ENCODE peak calls at places on chromosomes 1 and 21, in ten cellular contexts. E, V, F, R, A, K, X, H, C and O are unnamed samples. For H3K36me3, the result is how much of the 10 kb centered on the place peaks cover.

GRCh38 chr21:33670076-33670475 is 27.8 kb downstream of the ITSN1 start:
- DNase-seq in A (no peak), V (no peak), R (no peak), K (no peak), C (no peak), H (no peak), X (no peak), F (no peak), E (peak), O (no peak)

GRCh38 chr21:34603002-34603709 is 11.8 kb downstream of the RCAN1 start:
- DNase-seq in R (peak), X (peak), V (peak), A (peak), H (peak), K (peak), C (peak), F (peak), E (peak), O (peak)

GRCh38 chr1:172628416-172628815 is 30.5 kb upstream of the FASLG start:
- DNase-seq in A (no peak), E (no peak), K (peak), C (no peak), X (no peak), R (no peak), H (no peak), V (peak), F (no peak), O (no peak)

GRCh38 chr1:85322655-85323054 is 46.2 kb upstream of the BCL10 start:
- DNase-seq in F (no peak), A (no peak), R (no peak), E (peak), X (no peak), K (peak), C (no peak), H (no peak), V (peak), O (no peak)

GRCh38 chr1:238606896-238607295 is 716.2 kb upstream of the ZP4 start:
- DNase-seq in C (no peak), K (peak), A (no peak), H (no peak), V (peak), X (no peak), F (no peak), E (peak), R (no peak), O (no peak)

GRCh38 chr1:242065813-242066212 is 66.9 kb upstream of the MAP1LC3C start:
- DNase-seq in E (no peak), R (no peak), F (no peak), K (no peak), H (no peak), V (no peak), A (no peak), X (no peak), C (no peak), O (no peak)

GRCh38 chr1:225474986-225475820 is 47.4 kb upstream of the LBR start:
- DNase-seq in R (peak), C (peak), F (peak), X (peak), V (peak), K (peak), H (peak), E (peak), A (peak), O (peak)

GRCh38 chr21:44450402-44450801 is 4.9 kb upstream of the LRRC3 start:
- DNase-seq in H (no peak), K (no peak), C (no peak), X (peak), E (no peak), R (no peak), A (no peak), F (no peak), V (no peak), O (no peak)

GRCh38 chr21:14482165-14482564 is 64.0 kb downstream of the SAMSN1 start:
- DNase-seq in A (no peak), R (peak), F (no peak), X (no peak), E (no peak), C (no peak), K (no peak), V (no peak), H (no peak), O (no peak)

GRCh38 chr21:27173052-27173451 is 206.2 kb upstream of the ADAMTS5 start:
- DNase-seq in K (no peak), X (no peak), H (no peak), F (no peak), A (no peak), V (no peak), R (no peak), E (no peak), C (no peak), O (no peak)

GRCh38 chr1:19936061-19936750 is 12.8 kb upstream of the PLA2G2E start:
- DNase-seq in C (peak), X (no peak), K (no peak), F (no peak), A (no peak), E (no peak), R (no peak), V (no peak), H (no peak), O (no peak)

GRCh38 chr1:152227310-152227928 is 3.4 kb upstream of the HRNR start:
- DNase-seq in E (peak), K (no peak), R (no peak), F (no peak), H (no peak), A (no peak), C (no peak), X (no peak), V (peak), O (no peak)

GRCh38 chr1:235622933-235623790 is 26.4 kb downstream of the GNG4 start:
- DNase-seq in F (no peak), K (no peak), C (peak), H (no peak), R (no peak), X (no peak), E (no peak), A (no peak), V (no peak), O (no peak)

GRCh38 chr1:173255214-173255813 is 48.2 kb upstream of the TNFSF4 start:
- DNase-seq in E (peak), K (no peak), V (peak), H (peak), F (no peak), R (no peak), C (peak), A (no peak), X (no peak), O (no peak)

GRCh38 chr1:19688041-19688842 is 23.6 kb downstream of the HTR6 start:
- DNase-seq in R (no peak), A (no peak), E (no peak), K (no peak), C (no peak), X (no peak), H (no peak), V (no peak), F (no peak), O (no peak)

GRCh38 chr1:147600119-147601111 is 59.1 kb downstream of the BCL9 start:
- DNase-seq in R (no peak), H (no peak), V (peak), F (no peak), A (no peak), C (peak), E (peak), X (no peak), K (peak), O (no peak)

GRCh38 chr1:113058861-113059441 is 14.0 kb upstream of the LRIG2 start:
- DNase-seq in E (no peak), C (no peak), A (no peak), V (no peak), H (peak), R (no peak), K (no peak), X (no peak), F (no peak), O (no peak)

GRCh38 chr1:77434972-77435371 is 153.2 kb downstream of the AK5 start:
- DNase-seq in X (no peak), F (no peak), A (no peak), R (no peak), V (no peak), K (no peak), H (no peak), E (no peak), C (no peak), O (no peak)

GRCh38 chr21:42913461-42913860 is 12.0 kb downstream of the ERVH48-1 start:
- DNase-seq in H (no peak), V (no peak), E (no peak), X (no peak), F (no peak), R (no peak), K (no peak), A (no peak), C (no peak), O (no peak)

GRCh38 chr1:38071530-38072266 is 25.1 kb upstream of the POU3F1 start:
- DNase-seq in A (no peak), E (peak), X (no peak), V (peak), R (no peak), C (peak), F (no peak), H (no peak), K (peak), O (no peak)

GRCh38 chr1:84117868-84118267 is 26.2 kb upstream of the PRKACB start:
- DNase-seq in E (peak), H (no peak), A (no peak), R (no peak), X (no peak), F (no peak), K (peak), C (no peak), V (peak), O (no peak)

GRCh38 chr21:26833011-26833410 is 12.2 kb downstream of the ADAMTS1 start:
- DNase-seq in E (no peak), R (no peak), X (no peak), K (no peak), C (no peak), H (no peak), F (no peak), A (no peak), V (no peak), O (no peak)

GRCh38 chr1:161934278-161934608 is 89.4 kb downstream of the OLFML2B start:
- DNase-seq in V (no peak), C (no peak), F (no peak), K (no peak), E (no peak), A (no peak), R (no peak), H (no peak), X (no peak), O (no peak)

GRCh38 chr21:36403713-36404112 is 18.5 kb downstream of the CHAF1B start:
- DNase-seq in X (no peak), F (no peak), E (no peak), H (no peak), V (no peak), R (no peak), C (no peak), K (no peak), A (no peak), O (no peak)

GRCh38 chr1:168674252-168674651 is 54.8 kb downstream of the DPT start:
- DNase-seq in A (no peak), V (no peak), R (no peak), H (no peak), X (no peak), C (no peak), F (no peak), K (no peak), E (no peak), O (no peak)

GRCh38 chr1:97826820-97827219 is 94.0 kb downstream of the DPYD start:
- DNase-seq in A (no peak), R (no peak), H (no peak), X (no peak), F (no peak), V (no peak), E (no peak), K (no peak), C (no peak), O (no peak)

GRCh38 chr1:78570539-78570938 is 49.7 kb upstream of the IFI44L start:
- DNase-seq in K (no peak), H (no peak), E (no peak), X (no peak), R (no peak), V (no peak), C (peak), F (no peak), A (no peak), O (no peak)

GRCh38 chr1:185775505-185775904 is 41.3 kb downstream of the HMCN1 start:
- DNase-seq in C (no peak), K (no peak), A (no peak), X (no peak), R (no peak), H (peak), V (no peak), E (no peak), F (no peak), O (no peak)

DNA sequence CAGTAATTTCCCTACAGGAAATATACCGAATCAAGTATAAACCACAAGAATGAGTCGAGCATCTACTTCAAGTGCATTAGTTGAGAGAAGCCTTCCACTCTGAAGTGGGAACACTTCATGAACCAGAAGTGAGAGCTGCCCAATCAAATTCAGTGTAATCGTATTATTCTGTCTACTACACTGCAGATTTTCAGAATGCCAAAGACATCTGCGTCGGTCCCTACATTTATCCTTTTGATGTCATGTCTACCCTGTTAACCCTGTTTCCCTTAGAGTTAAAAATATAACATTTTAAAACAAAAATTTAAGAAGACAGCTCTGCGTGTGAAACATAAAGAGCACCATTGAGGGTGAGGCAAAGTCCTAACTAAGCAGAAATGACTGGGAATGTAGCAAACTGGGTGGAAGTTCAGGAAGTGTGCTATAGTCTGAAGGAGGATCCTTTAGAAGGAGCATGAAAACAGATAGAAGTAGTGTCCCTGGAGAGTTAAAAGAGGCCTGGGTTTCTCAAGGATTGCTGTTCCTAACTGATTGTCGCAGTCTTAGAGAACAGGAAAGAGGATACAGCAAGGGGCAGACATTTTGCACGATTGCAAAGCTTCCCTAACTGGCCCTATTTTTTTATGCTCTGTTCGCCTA is 291.2 kb downstream of the PTPRC start:
- DNase-seq in H (no peak), A (no peak), R (no peak), X (no peak), F (no peak), C (no peak), V (peak), E (peak), K (peak), O (no peak)
- H3K4me3 ChIP-seq in H (no peak), A (peak), R (peak), X (peak), F (peak), C (peak), V (peak), E (peak), K (peak), O (no peak)

GRCh38 chr1:234408757-234409156 is 35.5 kb downstream of the COA6 start:
- DNase-seq in A (no peak), F (no peak), X (no peak), H (no peak), V (no peak), R (no peak), C (no peak), E (no peak), K (no peak), O (no peak)
- H3K36me3 ChIP-seq in A (under half), F (under half), X (under half), H (under half), V (under half), R (under half), C (under half), E (under half), K (under half), O (under half)

DNA sequence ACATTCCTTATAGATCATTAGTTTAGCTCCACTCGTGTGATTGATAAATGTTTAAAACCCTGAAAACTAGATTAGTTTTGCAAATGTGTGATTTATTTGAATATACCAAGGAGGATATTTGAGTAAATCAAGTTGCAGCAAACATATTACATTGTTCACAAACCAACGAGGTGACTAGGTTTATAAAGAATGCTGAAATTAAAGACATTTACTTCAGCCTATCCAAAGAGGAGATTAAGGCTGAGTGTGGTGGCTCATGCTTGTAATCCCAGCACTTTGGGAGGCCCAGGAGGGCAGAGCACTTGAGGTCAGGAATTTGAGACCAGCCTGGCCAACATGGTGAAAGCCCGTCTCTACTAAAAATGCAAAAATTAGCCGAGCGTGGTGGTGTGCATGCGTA is 34.1 kb downstream of the VTCN1 start:
- DNase-seq in V (peak), X (no peak), H (no peak), E (no peak), A (no peak), R (no peak), C (no peak), F (no peak), K (no peak), O (no peak)
- TF ChIP-seq CTCF in V (no peak), X (no peak), H (no peak), E (no peak), A (no peak), R (no peak), C (no peak), F (no peak), K (no peak), O (no peak)

GRCh38 chr1:200075938-200076546 is 48.5 kb downstream of the NR5A2 start:
- DNase-seq in R (no peak), A (no peak), X (no peak), E (peak), C (peak), F (no peak), K (peak), H (peak), V (peak), O (no peak)
- H3K4me3 ChIP-seq in R (no peak), A (no peak), X (no peak), E (no peak), C (no peak), F (no peak), K (no peak), H (no peak), V (peak), O (no peak)

DNA sequence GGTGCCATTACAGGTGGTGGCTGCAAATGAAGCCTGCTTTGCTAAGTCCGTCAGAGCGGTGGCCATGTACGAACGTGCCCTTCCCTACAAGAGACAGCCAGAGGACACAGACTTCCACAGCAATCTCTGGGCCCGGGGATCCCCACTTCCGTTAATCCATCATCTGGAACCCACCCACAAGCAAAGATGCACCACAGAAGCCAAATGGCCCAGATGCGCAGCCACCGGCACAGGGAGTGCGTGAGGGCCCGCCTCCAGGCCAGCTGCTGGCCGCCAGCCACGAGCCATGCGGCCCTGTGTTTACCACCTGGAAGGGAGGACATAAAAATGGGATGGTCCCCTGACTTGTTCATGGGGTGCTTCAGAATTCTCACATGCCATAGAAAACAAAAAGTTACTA is 22.1 kb downstream of the MRAP start:
- DNase-seq in K (no peak), F (no peak), C (no peak), E (no peak), R (no peak), H (no peak), V (no peak), X (no peak), A (peak), O (no peak)
- H3K36me3 ChIP-seq in K (half or more), F (half or more), C (half or more), E (half or more), R (half or more), H (under half), V (under half), X (under half), A (half or more), O (half or more)

DNA sequence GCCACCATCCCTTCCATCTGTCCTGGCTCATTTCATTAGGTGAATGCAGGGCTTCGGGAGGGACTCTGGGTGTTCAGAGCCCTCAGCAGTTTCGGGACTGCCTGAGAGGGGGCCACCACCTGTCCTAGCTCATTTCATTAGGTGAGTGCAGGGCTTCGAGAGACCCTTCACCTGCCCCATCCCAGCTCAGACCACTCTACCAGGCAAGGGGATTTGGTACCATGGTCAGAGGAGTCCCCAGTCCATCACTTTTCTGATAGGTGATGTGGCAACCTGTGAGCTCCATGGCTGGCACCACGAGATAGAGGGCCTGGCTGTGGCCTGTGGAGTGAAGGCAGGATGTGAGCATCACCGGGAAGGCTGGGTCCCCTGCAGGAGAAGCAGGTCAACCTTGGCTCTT is 32.9 kb upstream of the KDM4A start:
- DNase-seq in H (no peak), A (no peak), F (peak), R (no peak), K (no peak), X (peak), E (no peak), V (no peak), C (no peak), O (no peak)
- TF ChIP-seq CTCF in H (no peak), A (no peak), F (no peak), R (no peak), K (no peak), X (no peak), E (no peak), V (no peak), C (no peak), O (no peak)

DNA sequence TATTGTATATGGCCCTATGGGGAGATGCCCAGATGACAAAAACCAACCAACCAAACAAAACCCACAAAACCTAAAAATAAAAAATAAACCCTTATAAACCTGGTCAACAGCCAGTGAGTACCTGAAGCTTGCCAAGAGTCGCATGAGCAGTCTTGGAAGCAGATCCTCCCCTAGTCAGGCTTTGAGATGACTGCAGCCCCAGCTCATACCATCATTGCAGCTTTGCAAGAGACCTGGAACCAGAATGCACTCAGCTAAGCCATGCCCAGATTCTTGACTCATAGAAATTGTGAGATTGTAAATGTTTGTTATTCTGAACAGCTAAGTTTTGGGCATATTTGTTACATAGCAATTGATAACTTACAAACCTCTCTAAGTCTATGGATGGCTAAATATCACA is 326.8 kb downstream of the HLX start:
- DNase-seq in R (no peak), K (no peak), E (no peak), V (no peak), A (no peak), H (no peak), F (no peak), C (no peak), X (no peak), O (no peak)
- H3K4me3 ChIP-seq in R (no peak), K (no peak), E (no peak), V (no peak), A (no peak), H (no peak), F (no peak), C (no peak), X (no peak), O (no peak)

DNA sequence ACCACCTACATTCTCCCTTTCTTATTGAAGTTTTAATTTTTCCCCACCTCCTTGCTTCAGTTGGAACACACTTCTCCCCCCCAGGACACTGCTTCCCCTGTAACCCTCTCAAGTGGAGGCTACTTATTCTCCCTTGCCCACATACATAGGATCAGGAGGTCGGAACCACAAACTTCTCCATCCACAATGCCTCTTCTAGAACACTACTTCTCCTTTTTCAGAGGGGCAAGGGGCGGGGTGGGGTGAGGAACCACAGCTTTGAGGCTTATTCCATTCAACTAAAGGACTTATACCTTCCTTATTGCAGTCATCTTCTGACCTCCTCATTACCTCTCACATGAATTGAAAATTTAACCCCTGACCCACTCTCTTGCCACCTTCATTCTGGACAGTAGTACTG is 81.3 kb downstream of the NEK7 start:
- DNase-seq in V (no peak), H (no peak), E (no peak), F (peak), A (no peak), C (no peak), X (peak), K (no peak), R (peak), O (no peak)
- H3K36me3 ChIP-seq in V (under half), H (under half), E (under half), F (under half), A (under half), C (under half), X (under half), K (under half), R (under half), O (under half)